ENCODE peak calls at places on chromosomes 4 and X, in seven cellular contexts. One of them, this sample, is unnamed.

GRCh38 chrX:68072016-68072415 is 361.3 kb downstream of the OPHN1 start:
- DNase-seq in hippocampal formation: no peak
- DNase-seq in GM10248: no peak
- DNase-seq in activated CD4-positive, alpha-beta T cell treated with anti-CD3 and anti-CD28 coated beads, Interleukin-2, amount 10 ng/mL, durations not matched to agents 7 days and 5 days: no peak
- DNase-seq in stomach: no peak
- DNase-seq in EL: peak
- DNase-seq in activated T-cell treated with anti-CD3 and anti-CD28 coated beads, Interleukin-2, amount 50 U/mL, for 4 hours: no peak
- DNase-seq in this sample: no peak

GRCh38 chr4:147096667-147097604 is 151.3 kb upstream of the TTC29 start:
- DNase-seq in hippocampal formation: no peak
- DNase-seq in GM10248: peak
- DNase-seq in activated CD4-positive, alpha-beta T cell treated with anti-CD3 and anti-CD28 coated beads, Interleukin-2, amount 10 ng/mL, durations not matched to agents 7 days and 5 days: no peak
- DNase-seq in stomach: no peak
- DNase-seq in EL: peak
- DNase-seq in activated T-cell treated with anti-CD3 and anti-CD28 coated beads, Interleukin-2, amount 50 U/mL, for 4 hours: no peak
- DNase-seq in this sample: peak

GRCh38 chr4:88429401-88429800 is 27.5 kb upstream of the HERC5 start:
- DNase-seq in hippocampal formation: no peak
- DNase-seq in GM10248: no peak
- DNase-seq in activated CD4-positive, alpha-beta T cell treated with anti-CD3 and anti-CD28 coated beads, Interleukin-2, amount 10 ng/mL, durations not matched to agents 7 days and 5 days: no peak
- DNase-seq in stomach: no peak
- DNase-seq in EL: no peak
- DNase-seq in activated T-cell treated with anti-CD3 and anti-CD28 coated beads, Interleukin-2, amount 50 U/mL, for 4 hours: no peak
- DNase-seq in this sample: no peak

GRCh38 chr4:125956281-125956680 is 641.5 kb downstream of the FAT4 start:
- DNase-seq in hippocampal formation: no peak
- DNase-seq in GM10248: no peak
- DNase-seq in activated CD4-positive, alpha-beta T cell treated with anti-CD3 and anti-CD28 coated beads, Interleukin-2, amount 10 ng/mL, durations not matched to agents 7 days and 5 days: no peak
- DNase-seq in stomach: no peak
- DNase-seq in EL: no peak
- DNase-seq in activated T-cell treated with anti-CD3 and anti-CD28 coated beads, Interleukin-2, amount 50 U/mL, for 4 hours: no peak
- DNase-seq in this sample: no peak

GRCh38 chr4:127138586-127138985 is 494.2 kb upstream of the INTU start:
- DNase-seq in hippocampal formation: no peak
- DNase-seq in GM10248: no peak
- DNase-seq in activated CD4-positive, alpha-beta T cell treated with anti-CD3 and anti-CD28 coated beads, Interleukin-2, amount 10 ng/mL, durations not matched to agents 7 days and 5 days: no peak
- DNase-seq in stomach: no peak
- DNase-seq in EL: no peak
- DNase-seq in activated T-cell treated with anti-CD3 and anti-CD28 coated beads, Interleukin-2, amount 50 U/mL, for 4 hours: no peak
- DNase-seq in this sample: no peak

GRCh38 chr4:148369919-148370318 is 72.3 kb downstream of the NR3C2 start:
- DNase-seq in hippocampal formation: no peak
- DNase-seq in GM10248: no peak
- DNase-seq in activated CD4-positive, alpha-beta T cell treated with anti-CD3 and anti-CD28 coated beads, Interleukin-2, amount 10 ng/mL, durations not matched to agents 7 days and 5 days: no peak
- DNase-seq in stomach: no peak
- DNase-seq in EL: no peak
- DNase-seq in activated T-cell treated with anti-CD3 and anti-CD28 coated beads, Interleukin-2, amount 50 U/mL, for 4 hours: no peak
- DNase-seq in this sample: no peak

GRCh38 chr4:153222162-153222789 is 18.0 kb downstream of the TRIM2 start:
- DNase-seq in hippocampal formation: peak
- DNase-seq in GM10248: peak
- DNase-seq in activated CD4-positive, alpha-beta T cell treated with anti-CD3 and anti-CD28 coated beads, Interleukin-2, amount 10 ng/mL, durations not matched to agents 7 days and 5 days: peak
- DNase-seq in stomach: peak
- DNase-seq in EL: peak
- DNase-seq in activated T-cell treated with anti-CD3 and anti-CD28 coated beads, Interleukin-2, amount 50 U/mL, for 4 hours: peak
- DNase-seq in this sample: peak

GRCh38 chr4:74805601-74806000 is 11.3 kb upstream of the BTC start:
- DNase-seq in hippocampal formation: no peak
- DNase-seq in GM10248: no peak
- DNase-seq in activated CD4-positive, alpha-beta T cell treated with anti-CD3 and anti-CD28 coated beads, Interleukin-2, amount 10 ng/mL, durations not matched to agents 7 days and 5 days: no peak
- DNase-seq in stomach: no peak
- DNase-seq in EL: peak
- DNase-seq in activated T-cell treated with anti-CD3 and anti-CD28 coated beads, Interleukin-2, amount 50 U/mL, for 4 hours: no peak
- DNase-seq in this sample: peak

GRCh38 chr4:187711586-187711985 is 284.0 kb upstream of the ZFP42 start:
- DNase-seq in hippocampal formation: no peak
- DNase-seq in GM10248: no peak
- DNase-seq in activated CD4-positive, alpha-beta T cell treated with anti-CD3 and anti-CD28 coated beads, Interleukin-2, amount 10 ng/mL, durations not matched to agents 7 days and 5 days: no peak
- DNase-seq in stomach: no peak
- DNase-seq in EL: no peak
- DNase-seq in activated T-cell treated with anti-CD3 and anti-CD28 coated beads, Interleukin-2, amount 50 U/mL, for 4 hours: no peak
- DNase-seq in this sample: no peak

GRCh38 chr4:304987-305680 is at the start of gene ZNF732:
- DNase-seq in hippocampal formation: no peak
- DNase-seq in GM10248: no peak
- DNase-seq in activated CD4-positive, alpha-beta T cell treated with anti-CD3 and anti-CD28 coated beads, Interleukin-2, amount 10 ng/mL, durations not matched to agents 7 days and 5 days: no peak
- DNase-seq in stomach: no peak
- DNase-seq in EL: no peak
- DNase-seq in activated T-cell treated with anti-CD3 and anti-CD28 coated beads, Interleukin-2, amount 50 U/mL, for 4 hours: no peak
- DNase-seq in this sample: peak

GRCh38 chr4:44425614-44426208 is 22.9 kb downstream of the KCTD8 start:
- DNase-seq in hippocampal formation: peak
- DNase-seq in GM10248: no peak
- DNase-seq in activated CD4-positive, alpha-beta T cell treated with anti-CD3 and anti-CD28 coated beads, Interleukin-2, amount 10 ng/mL, durations not matched to agents 7 days and 5 days: no peak
- DNase-seq in stomach: no peak
- DNase-seq in EL: no peak
- DNase-seq in activated T-cell treated with anti-CD3 and anti-CD28 coated beads, Interleukin-2, amount 50 U/mL, for 4 hours: no peak
- DNase-seq in this sample: no peak

GRCh38 chr4:121168865-121169281 is 4.8 kb upstream of the TNIP3 start:
- DNase-seq in hippocampal formation: no peak
- DNase-seq in GM10248: peak
- DNase-seq in activated CD4-positive, alpha-beta T cell treated with anti-CD3 and anti-CD28 coated beads, Interleukin-2, amount 10 ng/mL, durations not matched to agents 7 days and 5 days: no peak
- DNase-seq in stomach: no peak
- DNase-seq in EL: no peak
- DNase-seq in activated T-cell treated with anti-CD3 and anti-CD28 coated beads, Interleukin-2, amount 50 U/mL, for 4 hours: no peak
- DNase-seq in this sample: peak

GRCh38 chrX:51148848-51149247 is 183.8 kb upstream of the NUDT10 start:
- DNase-seq in hippocampal formation: no peak
- DNase-seq in GM10248: no peak
- DNase-seq in activated CD4-positive, alpha-beta T cell treated with anti-CD3 and anti-CD28 coated beads, Interleukin-2, amount 10 ng/mL, durations not matched to agents 7 days and 5 days: no peak
- DNase-seq in stomach: no peak
- DNase-seq in EL: no peak
- DNase-seq in activated T-cell treated with anti-CD3 and anti-CD28 coated beads, Interleukin-2, amount 50 U/mL, for 4 hours: no peak
- DNase-seq in this sample: peak

GRCh38 chr4:118941799-118942198 is 53.1 kb downstream of the SYNPO2 start:
- DNase-seq in hippocampal formation: no peak
- DNase-seq in GM10248: no peak
- DNase-seq in activated CD4-positive, alpha-beta T cell treated with anti-CD3 and anti-CD28 coated beads, Interleukin-2, amount 10 ng/mL, durations not matched to agents 7 days and 5 days: no peak
- DNase-seq in stomach: no peak
- DNase-seq in EL: peak
- DNase-seq in activated T-cell treated with anti-CD3 and anti-CD28 coated beads, Interleukin-2, amount 50 U/mL, for 4 hours: no peak
- DNase-seq in this sample: no peak

GRCh38 chr4:76856183-76856969 is 41.6 kb downstream of the SOWAHB start:
- DNase-seq in hippocampal formation: no peak
- DNase-seq in GM10248: no peak
- DNase-seq in activated CD4-positive, alpha-beta T cell treated with anti-CD3 and anti-CD28 coated beads, Interleukin-2, amount 10 ng/mL, durations not matched to agents 7 days and 5 days: no peak
- DNase-seq in stomach: no peak
- DNase-seq in EL: peak
- DNase-seq in activated T-cell treated with anti-CD3 and anti-CD28 coated beads, Interleukin-2, amount 50 U/mL, for 4 hours: no peak
- DNase-seq in this sample: peak

GRCh38 chrX:24498181-24498580 is 33.1 kb downstream of the PDK3 start:
- DNase-seq in hippocampal formation: no peak
- DNase-seq in GM10248: no peak
- DNase-seq in activated CD4-positive, alpha-beta T cell treated with anti-CD3 and anti-CD28 coated beads, Interleukin-2, amount 10 ng/mL, durations not matched to agents 7 days and 5 days: peak
- DNase-seq in stomach: no peak
- DNase-seq in EL: no peak
- DNase-seq in activated T-cell treated with anti-CD3 and anti-CD28 coated beads, Interleukin-2, amount 50 U/mL, for 4 hours: no peak
- DNase-seq in this sample: peak